ENCODE peak calls at places on chromosomes 13 and 19, in nine cellular contexts. Z is psoas muscle, J is GM23338, L is cardiac muscle cell, O is fibroblast of mammary gland, B is AG10803, U is heart right ventricle, C is pancreas, M is dorsolateral prefrontal cortex. G is an unnamed sample.

GRCh38 chr19:6235031-6235951 is 44.5 kb downstream of the MLLT1 start:
- DNase-seq in Z (no peak), J (no peak), L (no peak), O (no peak), B (no peak), U (no peak), C (peak), M (no peak), G (no peak)

GRCh38 chr19:16252459-16253205 is 54.9 kb downstream of the AP1M1 start:
- DNase-seq in Z (peak), J (no peak), L (no peak), O (no peak), B (no peak), U (no peak), C (no peak), M (no peak), G (no peak)

GRCh38 chr19:30471441-30471840 is 99.3 kb downstream of the ZNF536 start:
- DNase-seq in Z (no peak), J (no peak), L (no peak), O (no peak), B (no peak), U (no peak), C (no peak), M (no peak), G (no peak)

GRCh38 chr19:15449620-15450527 is at the start of gene WIZ:
- DNase-seq in Z (peak), J (peak), L (peak), O (peak), B (peak), U (peak), C (peak), M (peak), G (peak)

GRCh38 chr19:32266453-32266852 is 79.0 kb upstream of the ZNF507 start:
- DNase-seq in Z (no peak), J (no peak), L (no peak), O (no peak), B (no peak), U (no peak), C (no peak), M (no peak), G (no peak)

GRCh38 chr13:101424381-101425155 is 8.3 kb upstream of the NALCN start:
- DNase-seq in Z (no peak), J (no peak), L (no peak), O (no peak), B (no peak), U (no peak), C (no peak), M (no peak), G (peak)

GRCh38 chr13:95099541-95099940 is 201.7 kb downstream of the ABCC4 start:
- DNase-seq in Z (no peak), J (no peak), L (no peak), O (peak), B (no peak), U (no peak), C (no peak), M (no peak), G (peak)

GRCh38 chr13:112012705-112013085 is 54.3 kb upstream of the SOX1 start:
- DNase-seq in Z (no peak), J (no peak), L (no peak), O (no peak), B (no peak), U (no peak), C (no peak), M (no peak), G (no peak)

GRCh38 chr19:17389957-17390664 is 3.9 kb downstream of the CCDC194 start:
- DNase-seq in Z (no peak), J (peak), L (peak), O (no peak), B (no peak), U (no peak), C (no peak), M (no peak), G (no peak)

GRCh38 chr13:78586706-78587105 is 16.6 kb downstream of the POU4F1 start:
- DNase-seq in Z (no peak), J (peak), L (peak), O (no peak), B (no peak), U (no peak), C (no peak), M (no peak), G (no peak)

GRCh38 chr13:66348745-66349720 is 881.1 kb downstream of the PCDH9 start:
- DNase-seq in Z (no peak), J (no peak), L (no peak), O (no peak), B (no peak), U (no peak), C (no peak), M (no peak), G (no peak)

GRCh38 chr19:45560038-45560437 is 24.6 kb downstream of the OPA3 start:
- DNase-seq in Z (no peak), J (no peak), L (no peak), O (no peak), B (no peak), U (no peak), C (no peak), M (no peak), G (no peak)

GRCh38 chr13:95948646-95949045 is 104.6 kb downstream of the UGGT2 start:
- DNase-seq in Z (no peak), J (no peak), L (no peak), O (peak), B (peak), U (no peak), C (no peak), M (no peak), G (peak)

GRCh38 chr19:17311455-17312248 is 2.3 kb downstream of the DDA1 start:
- DNase-seq in Z (no peak), J (no peak), L (no peak), O (peak), B (peak), U (no peak), C (no peak), M (no peak), G (peak)

GRCh38 chr19:11480927-11481776 is at the start of gene ELAVL3:
- DNase-seq in Z (no peak), J (peak), L (no peak), O (no peak), B (no peak), U (no peak), C (no peak), M (peak), G (no peak)

DNA sequence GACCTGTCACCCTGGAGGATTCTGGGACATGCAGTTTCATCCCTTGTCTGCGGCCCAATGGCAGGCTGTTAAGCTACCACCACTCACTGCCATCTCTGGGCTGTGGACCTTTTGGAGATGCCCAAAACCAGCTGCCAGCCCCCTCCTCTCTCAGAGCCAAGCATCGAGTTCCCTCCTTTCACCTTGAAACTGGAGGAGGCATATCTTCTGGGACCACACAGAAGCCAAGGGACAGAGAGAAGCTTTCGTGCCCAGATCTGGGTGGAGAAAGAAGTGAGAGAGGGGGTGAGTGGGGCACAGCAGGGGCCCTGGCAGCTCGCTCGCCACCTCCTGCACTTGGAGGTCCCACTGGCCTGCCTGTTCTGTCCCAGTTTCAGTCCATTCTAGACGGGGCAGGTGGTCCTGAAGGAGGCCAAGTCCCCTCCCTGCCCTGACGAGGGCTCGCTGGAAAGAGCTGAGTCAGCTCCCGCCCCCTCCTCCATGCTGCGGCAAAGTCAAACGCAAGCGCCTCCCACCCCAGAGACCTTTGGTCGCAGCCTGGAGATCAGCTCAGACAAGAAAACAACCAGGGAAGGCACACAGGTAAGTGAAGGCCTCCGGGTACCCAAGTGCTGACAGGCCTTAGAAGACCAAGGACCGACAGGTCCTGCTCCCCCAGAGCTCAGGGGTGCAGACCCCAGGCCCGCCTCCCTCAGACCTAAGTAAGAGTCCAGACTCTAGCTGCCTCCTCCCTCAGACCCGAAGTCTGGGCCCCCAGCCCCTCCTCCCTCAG is 3.8 kb downstream of the BCAT2 start:
- DNase-seq in Z (peak), J (peak), L (peak), O (peak), B (peak), U (no peak), C (no peak), M (no peak), G (no peak)
- H3K4me3 ChIP-seq in Z (no peak), J (peak), L (no peak), O (no peak), B (no peak), U (no peak), C (no peak), M (peak), G (no peak)

DNA sequence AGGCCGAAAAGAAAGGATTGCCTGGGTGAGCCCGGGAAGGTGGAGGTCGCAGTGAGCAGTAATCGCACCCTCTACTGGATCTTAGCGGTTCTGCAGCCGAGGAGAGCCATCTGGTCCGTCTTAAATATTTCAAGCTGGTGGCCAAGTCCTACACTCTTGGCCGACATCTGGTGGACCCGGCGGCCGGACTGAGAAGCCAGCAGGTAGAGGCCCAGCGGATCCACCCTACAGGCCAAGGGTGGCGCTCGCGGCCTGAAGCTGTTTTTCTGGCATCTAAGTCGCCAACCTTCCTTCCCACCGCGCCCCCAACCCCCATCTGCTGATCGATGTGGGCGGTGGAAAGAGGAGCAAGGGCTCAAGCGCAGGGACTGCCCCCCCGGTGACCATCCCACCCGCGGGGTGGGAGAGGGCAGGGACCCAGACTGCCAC is 46.5 kb upstream of the ZNF730 start:
- DNase-seq in Z (peak), J (peak), L (no peak), O (peak), B (peak), U (peak), C (peak), M (no peak), G (peak)
- TF ChIP-seq CTCF in Z (peak), J (peak), L (peak), O (peak), B (peak), U (peak), C (peak), M (no peak), G (peak)

GRCh38 chr19:28074773-28075172 is 1138.2 kb downstream of the UQCRFS1 start:
- DNase-seq in Z (no peak), J (no peak), L (no peak), O (no peak), B (no peak), U (no peak), C (no peak), M (no peak), G (no peak)

GRCh38 chr19:28076628-28077027 is 1136.3 kb downstream of the UQCRFS1 start:
- DNase-seq in Z (no peak), J (no peak), L (no peak), O (no peak), B (no peak), U (no peak), C (no peak), M (no peak), G (no peak)

DNA sequence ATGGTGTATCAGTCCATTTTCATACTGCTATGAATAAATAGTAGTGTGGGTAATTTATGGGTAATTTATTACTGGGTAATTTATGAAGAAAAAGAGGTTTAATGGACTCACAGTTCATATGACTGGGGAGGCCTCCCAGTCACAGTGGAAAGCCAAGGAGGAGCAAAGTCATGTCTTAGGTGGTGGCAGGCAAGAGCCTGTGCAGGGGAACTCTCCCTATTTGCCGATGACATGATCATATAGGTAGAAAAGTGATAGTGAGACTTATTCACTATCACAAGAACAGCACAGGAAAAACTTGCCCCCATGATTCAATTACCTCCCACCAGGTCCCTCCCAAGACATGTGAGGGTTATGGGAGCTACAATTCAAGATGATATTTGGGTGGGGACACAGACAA is 1137.7 kb downstream of the UQCRFS1 start:
- DNase-seq in Z (no peak), J (no peak), L (no peak), O (no peak), B (no peak), U (no peak), C (no peak), M (no peak), G (no peak)
- H3K4me3 ChIP-seq in Z (no peak), J (no peak), L (no peak), O (no peak), B (no peak), U (no peak), C (no peak), M (no peak), G (no peak)

DNA sequence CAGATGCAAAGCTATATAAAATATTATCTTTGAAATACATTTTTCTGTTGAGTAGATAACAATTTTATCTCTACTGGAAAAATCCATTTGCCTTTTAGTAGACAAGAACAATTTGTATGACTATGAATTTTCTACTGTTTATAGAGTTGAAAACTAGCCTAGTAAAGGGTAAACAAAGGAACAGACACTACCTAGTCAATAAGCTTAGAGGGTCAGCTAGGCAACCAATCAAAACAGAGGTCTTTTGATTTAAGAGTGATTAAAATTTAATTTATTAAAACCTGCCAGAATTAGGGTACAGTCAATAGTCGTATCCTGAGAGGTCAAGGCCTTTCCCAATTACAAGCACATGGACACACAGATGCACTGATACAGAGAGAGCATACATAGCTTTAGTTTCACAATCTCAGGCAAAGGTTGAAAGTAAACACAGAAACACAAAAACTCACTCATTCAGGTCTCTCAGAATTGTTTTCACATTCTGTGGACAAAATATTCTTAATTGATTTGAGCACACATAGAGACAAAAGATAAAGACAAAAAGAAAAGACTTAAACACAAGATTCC is 24.5 kb upstream of the GPC6 start:
- DNase-seq in Z (no peak), J (no peak), L (no peak), O (no peak), B (no peak), U (no peak), C (no peak), M (no peak), G (no peak)
- TF ChIP-seq CTCF in Z (no peak), J (no peak), L (no peak), O (no peak), B (no peak), U (no peak), C (no peak), M (no peak), G (no peak)

DNA sequence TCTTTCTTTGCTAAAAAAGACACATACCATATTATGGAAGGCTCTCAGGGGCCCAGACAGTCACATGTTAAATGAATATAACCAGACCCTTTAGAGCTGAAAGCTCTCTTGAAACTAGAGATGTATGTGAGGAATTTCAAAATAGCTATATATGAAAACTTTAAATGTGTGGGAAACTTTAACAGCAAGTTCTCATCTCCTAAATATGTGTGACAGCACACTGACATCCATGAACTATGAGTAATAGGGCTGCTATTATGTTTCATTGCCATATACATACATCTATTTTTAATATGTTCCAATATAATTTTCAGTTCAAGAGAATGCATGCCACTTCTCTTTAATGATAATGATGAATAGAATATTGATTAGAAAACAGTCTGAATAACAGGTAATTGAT is 509.5 kb downstream of the GPC6 start:
- DNase-seq in Z (no peak), J (no peak), L (no peak), O (peak), B (peak), U (no peak), C (no peak), M (no peak), G (peak)
- H3K4me3 ChIP-seq in Z (no peak), J (no peak), L (no peak), O (no peak), B (no peak), U (no peak), C (no peak), M (no peak), G (no peak)

GRCh38 chr13:23715092-23715761 is 145.0 kb downstream of the TNFRSF19 start:
- DNase-seq in Z (no peak), J (peak), L (no peak), O (no peak), B (no peak), U (no peak), C (no peak), M (no peak), G (no peak)

GRCh38 chr13:23718916-23719470 is 148.8 kb downstream of the TNFRSF19 start:
- DNase-seq in Z (no peak), J (no peak), L (no peak), O (peak), B (no peak), U (no peak), C (no peak), M (no peak), G (no peak)

GRCh38 chr13:23711355-23711754 is 141.1 kb downstream of the TNFRSF19 start:
- DNase-seq in Z (no peak), J (no peak), L (no peak), O (no peak), B (no peak), U (no peak), C (no peak), M (no peak), G (no peak)

GRCh38 chr13:23714672-23715071 is 144.5 kb downstream of the TNFRSF19 start:
- DNase-seq in Z (no peak), J (no peak), L (no peak), O (no peak), B (no peak), U (no peak), C (no peak), M (no peak), G (no peak)

GRCh38 chr13:23715762-23716235 is 145.6 kb downstream of the TNFRSF19 start:
- DNase-seq in Z (no peak), J (peak), L (peak), O (no peak), B (no peak), U (no peak), C (no peak), M (no peak), G (no peak)
- TF ChIP-seq CTCF in Z (no peak), J (peak), L (peak), O (peak), B (peak), U (peak), C (no peak), M (no peak), G (peak)

GRCh38 chr13:109782066-109782822 is 4.1 kb downstream of the IRS2 start:
- DNase-seq in Z (peak), J (no peak), L (no peak), O (no peak), B (no peak), U (no peak), C (peak), M (no peak), G (no peak)
- H3K4me3 ChIP-seq in Z (peak), J (peak), L (no peak), O (peak), B (peak), U (peak), C (peak), M (peak), G (peak)

GRCh38 chr13:91647361-91647970 is 249.0 kb downstream of the GPC5 start:
- DNase-seq in Z (no peak), J (peak), L (no peak), O (no peak), B (no peak), U (peak), C (no peak), M (no peak), G (peak)
- TF ChIP-seq CTCF in Z (no peak), J (peak), L (peak), O (peak), B (no peak), U (peak), C (no peak), M (peak), G (peak)

DNA sequence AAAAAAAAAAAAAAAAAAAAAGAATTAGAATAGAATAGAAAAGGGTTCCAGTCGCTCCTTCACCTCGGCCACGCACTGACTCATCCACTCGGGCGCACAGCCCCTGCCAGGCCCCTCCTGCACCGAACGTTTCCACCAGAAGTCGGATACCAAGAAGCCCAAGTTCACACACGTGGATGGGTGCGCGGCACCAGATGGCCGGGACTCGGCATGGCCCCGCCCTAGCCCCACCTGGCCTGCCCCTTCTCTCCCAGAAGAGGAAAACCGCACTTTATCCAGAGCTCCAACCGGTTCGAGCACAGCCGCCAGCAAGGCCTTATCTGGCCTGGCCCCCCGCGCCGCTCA is 5.9 kb downstream of the PRR36 start:
- DNase-seq in Z (peak), J (peak), L (no peak), O (peak), B (no peak), U (no peak), C (no peak), M (no peak), G (no peak)
- H3K4me3 ChIP-seq in Z (peak), J (peak), L (peak), O (no peak), B (no peak), U (peak), C (peak), M (peak), G (no peak)

DNA sequence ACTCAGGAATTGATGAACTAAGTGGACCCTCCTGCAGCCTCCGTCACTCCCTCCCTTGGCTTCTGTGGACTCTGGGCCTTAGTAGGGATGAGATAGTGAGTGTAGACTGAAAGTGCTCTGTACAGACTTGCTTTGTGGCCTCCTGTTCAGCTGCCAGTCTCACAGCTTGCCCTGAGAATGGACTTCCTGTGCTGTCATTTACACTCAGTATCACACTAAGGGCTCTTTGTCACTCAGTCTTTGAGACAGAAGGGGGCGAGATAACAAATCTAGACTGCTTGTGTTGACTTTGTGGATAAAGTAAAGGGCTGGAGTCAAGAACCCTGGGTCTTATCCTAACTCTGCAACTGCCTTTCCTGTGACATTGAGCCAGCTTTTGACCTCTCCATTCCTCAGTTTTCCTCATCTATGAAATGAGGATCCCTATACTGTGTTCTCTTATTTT is 21.0 kb upstream of the SPRY2 start:
- DNase-seq in Z (no peak), J (peak), L (peak), O (no peak), B (no peak), U (no peak), C (no peak), M (no peak), G (no peak)
- TF ChIP-seq CTCF in Z (no peak), J (peak), L (no peak), O (no peak), B (no peak), U (no peak), C (no peak), M (peak), G (no peak)

G was measured in astrocyte of the spinal cord.